ENCODE peak calls at places on chromosomes 2 and 18, in four cellular contexts. One of them, this sample, is unnamed.

GRCh38 chr2:128282246-128282975 is 36.3 kb downstream of the HS6ST1 start:
- DNase-seq in H1: no peak
- DNase-seq in SK-N-SH: peak; percentile 82
- DNase-seq in K562: no peak
- DNase-seq in this sample: no peak

GRCh38 chr2:188693111-188693510 is 281.1 kb upstream of the COL3A1 start:
- DNase-seq in H1: peak; percentile 42
- DNase-seq in SK-N-SH: no peak
- DNase-seq in K562: no peak
- DNase-seq in this sample: no peak

GRCh38 chr2:54557601-54558187 is 101.6 kb downstream of the SPTBN1 start:
- DNase-seq in H1: peak; percentile 83
- DNase-seq in SK-N-SH: peak; percentile 70
- DNase-seq in K562: peak; percentile 64
- DNase-seq in this sample: peak; percentile 63

GRCh38 chr18:48829443-48830149 is 121.2 kb downstream of the SMAD7 start:
- DNase-seq in H1: peak; percentile 71
- DNase-seq in SK-N-SH: no peak
- DNase-seq in K562: no peak
- DNase-seq in this sample: peak; percentile 54

GRCh38 chr2:80126596-80127189 is 177.9 kb downstream of the LRRTM1 start:
- DNase-seq in H1: no peak
- DNase-seq in SK-N-SH: no peak
- DNase-seq in K562: no peak
- DNase-seq in this sample: no peak

GRCh38 chr2:29662841-29663240 is 258.5 kb downstream of the ALK start:
- DNase-seq in H1: no peak
- DNase-seq in SK-N-SH: no peak
- DNase-seq in K562: no peak
- DNase-seq in this sample: no peak

GRCh38 chr2:212271583-212271982 is 267.0 kb downstream of the ERBB4 start:
- DNase-seq in H1: no peak
- DNase-seq in SK-N-SH: no peak
- DNase-seq in K562: no peak
- DNase-seq in this sample: no peak

GRCh38 chr2:417662-418061 is 129.8 kb upstream of the ALKAL2 start:
- DNase-seq in H1: peak; percentile 28
- DNase-seq in SK-N-SH: no peak
- DNase-seq in K562: no peak
- DNase-seq in this sample: no peak

GRCh38 chr2:55164534-55165104 is 67.5 kb downstream of the CLHC1 start:
- DNase-seq in H1: no peak
- DNase-seq in SK-N-SH: no peak
- DNase-seq in K562: no peak
- DNase-seq in this sample: no peak

GRCh38 chr2:186515376-186515775 is 29.3 kb downstream of the ZC3H15 start:
- DNase-seq in H1: no peak
- DNase-seq in SK-N-SH: no peak
- DNase-seq in K562: no peak
- DNase-seq in this sample: no peak

GRCh38 chr2:223887127-223887526 is 49.7 kb upstream of the AP1S3 start:
- DNase-seq in H1: peak; percentile 16
- DNase-seq in SK-N-SH: no peak
- DNase-seq in K562: no peak
- DNase-seq in this sample: no peak

GRCh38 chr2:221571391-221572179 is 519 bp downstream of the EPHA4 start:
- DNase-seq in H1: peak; percentile 73
- DNase-seq in SK-N-SH: peak; percentile 16
- DNase-seq in K562: no peak
- DNase-seq in this sample: peak; percentile 35

GRCh38 chr2:161625996-161626395 is 1.8 kb downstream of the SLC4A10 start:
- DNase-seq in H1: no peak
- DNase-seq in SK-N-SH: no peak
- DNase-seq in K562: no peak
- DNase-seq in this sample: peak; percentile 9

GRCh38 chr2:63053889-63054725 is 3.5 kb downstream of the OTX1 start:
- DNase-seq in H1: peak; percentile 96
- DNase-seq in SK-N-SH: peak; percentile 63
- DNase-seq in K562: no peak
- DNase-seq in this sample: peak; percentile 92

GRCh38 chr2:97664636-97664970 is 759 bp upstream of the ACTR1B start:
- DNase-seq in H1: no peak
- DNase-seq in SK-N-SH: no peak
- DNase-seq in K562: no peak
- DNase-seq in this sample: no peak

GRCh38 chr2:218282173-218282991 is 9.9 kb downstream of the TMBIM1 start:
- DNase-seq in H1: no peak
- DNase-seq in SK-N-SH: peak; percentile 65
- DNase-seq in K562: no peak
- DNase-seq in this sample: no peak

GRCh38 chr2:56369316-56369715 is 185.5 kb downstream of the CCDC85A start:
- DNase-seq in H1: no peak
- DNase-seq in SK-N-SH: no peak
- DNase-seq in K562: no peak
- DNase-seq in this sample: no peak

GRCh38 chr2:190860985-190861721 is 19.5 kb upstream of the GLS start:
- DNase-seq in H1: no peak
- DNase-seq in SK-N-SH: no peak
- DNase-seq in K562: no peak
- DNase-seq in this sample: peak; percentile 36

GRCh38 chr2:191218292-191218898 is 26.8 kb upstream of the MYO1B start:
- DNase-seq in H1: peak; percentile 73
- DNase-seq in SK-N-SH: peak; percentile 48
- DNase-seq in K562: peak; percentile 15
- DNase-seq in this sample: peak; percentile 73

GRCh38 chr2:207252979-207253640 is 87.4 kb upstream of the KLF7 start:
- DNase-seq in H1: no peak
- DNase-seq in SK-N-SH: peak; percentile 56
- DNase-seq in K562: no peak
- DNase-seq in this sample: peak; percentile 20

GRCh38 chr2:204871246-204871953 is 326.1 kb downstream of the PARD3B start:
- DNase-seq in H1: no peak
- DNase-seq in SK-N-SH: peak; percentile 23
- DNase-seq in K562: no peak
- DNase-seq in this sample: no peak

GRCh38 chr18:62329676-62330454 is 4.8 kb downstream of the TNFRSF11A start:
- DNase-seq in H1: peak; percentile 46
- DNase-seq in SK-N-SH: no peak
- DNase-seq in K562: no peak
- DNase-seq in this sample: no peak

GRCh38 chr2:46863895-46864294 is 51.7 kb downstream of the MCFD2 start:
- DNase-seq in H1: no peak
- DNase-seq in SK-N-SH: no peak
- DNase-seq in K562: no peak
- DNase-seq in this sample: no peak

GRCh38 chr2:71479261-71479660 is 25.9 kb downstream of the DYSF start:
- DNase-seq in H1: no peak
- DNase-seq in SK-N-SH: no peak
- DNase-seq in K562: no peak
- DNase-seq in this sample: no peak

GRCh38 chr18:10296491-10296890 is 157.9 kb upstream of the APCDD1 start:
- DNase-seq in H1: no peak
- DNase-seq in SK-N-SH: no peak
- DNase-seq in K562: no peak
- DNase-seq in this sample: no peak

GRCh38 chr18:62717059-62717849 is 1.9 kb downstream of the PHLPP1 start:
- DNase-seq in H1: no peak
- DNase-seq in SK-N-SH: peak; percentile 12
- DNase-seq in K562: no peak
- DNase-seq in this sample: peak; percentile 39

GRCh38 chr2:122519366-122519765 is 763.9 kb downstream of the TSN start:
- DNase-seq in H1: no peak
- DNase-seq in SK-N-SH: no peak
- DNase-seq in K562: no peak
- DNase-seq in this sample: no peak

GRCh38 chr2:239313251-239313650 is 87.6 kb downstream of the HDAC4 start:
- DNase-seq in H1: no peak
- DNase-seq in SK-N-SH: no peak
- DNase-seq in K562: no peak
- DNase-seq in this sample: no peak

GRCh38 chr18:395481-396250 is 104.8 kb downstream of the COLEC12 start:
- DNase-seq in H1: no peak
- DNase-seq in SK-N-SH: peak; percentile 70
- DNase-seq in K562: no peak
- DNase-seq in this sample: no peak

GRCh38 chr18:8538935-8539334 is 70.3 kb upstream of the RAB12 start:
- DNase-seq in H1: peak; percentile 34
- DNase-seq in SK-N-SH: no peak
- DNase-seq in K562: no peak
- DNase-seq in this sample: no peak

GRCh38 chr2:28269019-28269784 is 123.5 kb upstream of the FOSL2 start:
- DNase-seq in H1: no peak
- DNase-seq in SK-N-SH: peak; percentile 56
- DNase-seq in K562: peak; percentile 46
- DNase-seq in this sample: no peak

GRCh38 chr18:64966667-64967066 is 784.1 kb upstream of the CDH7 start:
- DNase-seq in H1: no peak
- DNase-seq in SK-N-SH: peak; percentile 52
- DNase-seq in K562: no peak
- DNase-seq in this sample: peak; percentile 33

GRCh38 chr2:164155558-164155957 is 419.8 kb upstream of the FIGN start:
- DNase-seq in H1: no peak
- DNase-seq in SK-N-SH: no peak
- DNase-seq in K562: no peak
- DNase-seq in this sample: no peak

GRCh38 chr18:39737869-39738268 is 2172.3 kb upstream of the CELF4 start:
- DNase-seq in H1: no peak
- DNase-seq in SK-N-SH: no peak
- DNase-seq in K562: no peak
- DNase-seq in this sample: no peak

GRCh38 chr18:39732918-39733317 is 2167.3 kb upstream of the CELF4 start:
- DNase-seq in H1: no peak
- DNase-seq in SK-N-SH: no peak
- DNase-seq in K562: no peak
- DNase-seq in this sample: no peak
- TF ChIP-seq TEAD4 in H1: no peak
- TF ChIP-seq TEAD4 in SK-N-SH: no peak
- TF ChIP-seq TEAD4 in K562: no peak
- TF ChIP-seq TEAD4 in this sample: no peak

DNA sequence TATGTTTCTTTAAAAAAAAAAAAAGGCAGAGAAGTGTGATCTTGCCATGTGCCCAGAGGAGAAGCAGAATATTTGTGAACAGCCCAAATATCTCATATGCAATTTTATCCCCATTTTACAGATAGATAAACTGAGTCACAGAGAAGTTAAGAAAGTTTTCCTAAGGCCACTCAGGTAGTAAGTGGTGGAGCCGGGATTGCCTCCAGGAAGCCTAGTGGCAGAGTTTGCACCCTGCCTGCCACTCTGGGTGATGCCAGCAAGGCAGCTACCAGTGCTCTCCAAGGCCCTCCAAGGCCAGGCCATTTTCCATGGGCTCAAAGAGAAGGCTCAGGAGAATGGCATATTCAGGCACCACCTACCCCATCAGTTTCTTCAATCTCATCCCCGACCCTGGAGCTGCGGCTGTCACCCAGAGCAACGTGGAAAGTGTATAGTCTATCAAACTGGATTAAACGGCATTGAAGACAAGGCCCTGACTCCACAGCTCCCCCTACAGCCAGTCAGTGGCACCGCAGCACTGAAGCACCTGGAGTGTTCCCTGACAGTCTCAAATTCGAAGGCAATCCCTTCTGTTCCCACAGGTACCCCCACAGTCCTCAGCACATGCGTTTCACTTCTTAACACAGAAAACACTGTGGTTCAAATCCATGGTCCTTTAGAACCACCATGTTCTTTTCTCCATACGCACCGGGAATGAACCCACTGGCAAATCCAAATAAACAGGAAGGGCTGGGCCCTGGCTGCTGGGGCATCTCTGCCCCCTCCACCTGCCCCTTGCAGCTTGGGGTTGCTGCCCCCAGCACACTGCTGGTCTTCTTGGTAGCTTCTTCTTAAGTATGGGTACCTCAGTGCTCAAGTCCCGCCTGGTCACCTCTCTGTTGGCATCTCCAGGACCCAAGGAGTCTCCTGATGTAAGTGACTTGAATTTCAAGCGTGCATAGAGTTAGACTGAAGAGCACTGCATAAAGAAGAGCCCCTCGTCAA is 175.3 kb downstream of the INHBB start:
- DNase-seq in H1: peak; percentile 89
- DNase-seq in SK-N-SH: peak; percentile 65
- DNase-seq in K562: peak; percentile 67
- DNase-seq in this sample: peak; percentile 84
- TF ChIP-seq TEAD4 in H1: no peak
- TF ChIP-seq TEAD4 in SK-N-SH: no peak
- TF ChIP-seq TEAD4 in K562: no peak
- TF ChIP-seq TEAD4 in this sample: no peak

GRCh38 chr2:118058979-118059378 is 29.3 kb upstream of the INSIG2 start:
- DNase-seq in H1: no peak
- DNase-seq in SK-N-SH: no peak
- DNase-seq in K562: no peak
- DNase-seq in this sample: no peak

GRCh38 chr2:118061135-118061955 is 26.9 kb upstream of the INSIG2 start:
- DNase-seq in H1: no peak
- DNase-seq in SK-N-SH: peak; percentile 2
- DNase-seq in K562: no peak
- DNase-seq in this sample: no peak

GRCh38 chr2:118062048-118062447 is 26.2 kb upstream of the INSIG2 start:
- DNase-seq in H1: no peak
- DNase-seq in SK-N-SH: no peak
- DNase-seq in K562: no peak
- DNase-seq in this sample: no peak

GRCh38 chr2:118062669-118063068 is 25.6 kb upstream of the INSIG2 start:
- DNase-seq in H1: no peak
- DNase-seq in SK-N-SH: no peak
- DNase-seq in K562: no peak
- DNase-seq in this sample: no peak

GRCh38 chr2:118059919-118060478 is 28.3 kb upstream of the INSIG2 start:
- DNase-seq in H1: no peak
- DNase-seq in SK-N-SH: no peak
- DNase-seq in K562: no peak
- DNase-seq in this sample: no peak
- TF ChIP-seq TEAD4 in H1: no peak
- TF ChIP-seq TEAD4 in SK-N-SH: no peak
- TF ChIP-seq TEAD4 in K562: no peak
- TF ChIP-seq TEAD4 in this sample: no peak

DNA sequence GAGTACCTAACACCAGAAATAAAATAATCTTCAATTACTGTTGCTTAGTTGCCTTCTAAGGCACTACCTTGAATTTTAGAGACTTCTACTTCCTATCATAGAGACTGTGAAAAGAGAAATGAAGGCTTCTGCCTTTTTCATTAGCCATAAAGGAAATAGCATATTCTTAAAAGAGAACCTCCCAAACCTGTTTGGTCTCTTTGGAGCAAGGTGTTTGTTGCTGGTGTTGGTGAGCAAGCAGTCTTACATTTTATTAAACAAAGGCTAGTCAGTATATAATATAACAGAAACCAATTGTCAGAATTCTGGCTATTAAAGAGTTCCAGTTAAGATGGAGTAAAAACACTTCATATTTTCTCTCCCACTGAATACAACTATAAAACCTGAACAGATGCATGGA is 116.4 kb downstream of the TAF4B start:
- DNase-seq in H1: no peak
- DNase-seq in SK-N-SH: no peak
- DNase-seq in K562: no peak
- DNase-seq in this sample: no peak
- TF ChIP-seq TEAD4 in H1: no peak
- TF ChIP-seq TEAD4 in SK-N-SH: no peak
- TF ChIP-seq TEAD4 in K562: no peak
- TF ChIP-seq TEAD4 in this sample: no peak

GRCh38 chr2:20702563-20702962 is 35.6 kb downstream of the GDF7 start:
- DNase-seq in H1: no peak
- DNase-seq in SK-N-SH: no peak
- DNase-seq in K562: no peak
- DNase-seq in this sample: no peak
- TF ChIP-seq TEAD4 in H1: no peak
- TF ChIP-seq TEAD4 in SK-N-SH: no peak
- TF ChIP-seq TEAD4 in K562: no peak
- TF ChIP-seq TEAD4 in this sample: no peak